ENCODE peak calls at places on chromosomes 1 and 21, in six cellular contexts. One of them, this sample, is unnamed.

GRCh38 chr1:175481126-175482071 is 262.0 kb downstream of the TNR start:
- DNase-seq in A549: peak; percentile 9
- DNase-seq in CD4-positive, CD25-positive, alpha-beta regulatory T cell: no peak
- DNase-seq in cardiac muscle cell: peak; percentile 54
- DNase-seq in IMR-90: peak; percentile 16
- DNase-seq in transverse colon: no peak
- DNase-seq in this sample: no peak

GRCh38 chr1:177948336-177948972 is 21.4 kb downstream of the SEC16B start:
- DNase-seq in A549: peak; percentile 66
- DNase-seq in CD4-positive, CD25-positive, alpha-beta regulatory T cell: no peak
- DNase-seq in cardiac muscle cell: peak; percentile 83
- DNase-seq in IMR-90: peak; percentile 65
- DNase-seq in transverse colon: peak; percentile 52
- DNase-seq in this sample: no peak

GRCh38 chr1:155892801-155893200 is 18.3 kb downstream of the RIT1 start:
- DNase-seq in A549: peak; percentile 35
- DNase-seq in CD4-positive, CD25-positive, alpha-beta regulatory T cell: no peak
- DNase-seq in cardiac muscle cell: peak; percentile 66
- DNase-seq in IMR-90: peak; percentile 89
- DNase-seq in transverse colon: no peak
- DNase-seq in this sample: no peak

GRCh38 chr1:15418811-15419515 is 9.3 kb downstream of the EFHD2 start:
- DNase-seq in A549: no peak
- DNase-seq in CD4-positive, CD25-positive, alpha-beta regulatory T cell: no peak
- DNase-seq in cardiac muscle cell: peak; percentile 27
- DNase-seq in IMR-90: no peak
- DNase-seq in transverse colon: no peak
- DNase-seq in this sample: no peak

GRCh38 chr1:198333744-198334143 is 176.9 kb downstream of the NEK7 start:
- DNase-seq in A549: no peak
- DNase-seq in CD4-positive, CD25-positive, alpha-beta regulatory T cell: no peak
- DNase-seq in cardiac muscle cell: no peak
- DNase-seq in IMR-90: peak; percentile 67
- DNase-seq in transverse colon: no peak
- DNase-seq in this sample: no peak

GRCh38 chr1:229819091-229819490 is 193.0 kb downstream of the URB2 start:
- DNase-seq in A549: no peak
- DNase-seq in CD4-positive, CD25-positive, alpha-beta regulatory T cell: no peak
- DNase-seq in cardiac muscle cell: no peak
- DNase-seq in IMR-90: no peak
- DNase-seq in transverse colon: no peak
- DNase-seq in this sample: no peak

GRCh38 chr1:149986486-149987296 is 23.8 kb downstream of the OTUD7B start:
- DNase-seq in A549: no peak
- DNase-seq in CD4-positive, CD25-positive, alpha-beta regulatory T cell: no peak
- DNase-seq in cardiac muscle cell: peak; percentile 91
- DNase-seq in IMR-90: peak; percentile 89
- DNase-seq in transverse colon: no peak
- DNase-seq in this sample: no peak

GRCh38 chr1:38994196-38994595 is 3.1 kb downstream of the AKIRIN1 start:
- DNase-seq in A549: no peak
- DNase-seq in CD4-positive, CD25-positive, alpha-beta regulatory T cell: no peak
- DNase-seq in cardiac muscle cell: no peak
- DNase-seq in IMR-90: no peak
- DNase-seq in transverse colon: no peak
- DNase-seq in this sample: no peak

GRCh38 chr1:4713669-4714068 is 59.3 kb downstream of the AJAP1 start:
- DNase-seq in A549: no peak
- DNase-seq in CD4-positive, CD25-positive, alpha-beta regulatory T cell: no peak
- DNase-seq in cardiac muscle cell: no peak
- DNase-seq in IMR-90: no peak
- DNase-seq in transverse colon: no peak
- DNase-seq in this sample: no peak

GRCh38 chr1:94012686-94013330 is 103.6 kb upstream of the GCLM start:
- DNase-seq in A549: no peak
- DNase-seq in CD4-positive, CD25-positive, alpha-beta regulatory T cell: no peak
- DNase-seq in cardiac muscle cell: no peak
- DNase-seq in IMR-90: peak; percentile 36
- DNase-seq in transverse colon: no peak
- DNase-seq in this sample: no peak

GRCh38 chr1:38559180-38559874 is 300.2 kb downstream of the RRAGC start:
- DNase-seq in A549: no peak
- DNase-seq in CD4-positive, CD25-positive, alpha-beta regulatory T cell: peak; percentile 89
- DNase-seq in cardiac muscle cell: peak; percentile 7
- DNase-seq in IMR-90: no peak
- DNase-seq in transverse colon: peak; percentile 67
- DNase-seq in this sample: no peak

GRCh38 chr1:21232044-21232443 is 55.3 kb upstream of the EIF4G3 start:
- DNase-seq in A549: peak; percentile 35
- DNase-seq in CD4-positive, CD25-positive, alpha-beta regulatory T cell: peak; percentile 47
- DNase-seq in cardiac muscle cell: peak; percentile 77
- DNase-seq in IMR-90: peak; percentile 66
- DNase-seq in transverse colon: peak; percentile 40
- DNase-seq in this sample: peak; percentile 66

GRCh38 chr21:35925497-35925896 is 134.8 kb downstream of the SETD4 start:
- DNase-seq in A549: no peak
- DNase-seq in CD4-positive, CD25-positive, alpha-beta regulatory T cell: no peak
- DNase-seq in cardiac muscle cell: peak; percentile 82
- DNase-seq in IMR-90: peak; percentile 18
- DNase-seq in transverse colon: no peak
- DNase-seq in this sample: no peak

GRCh38 chr21:20720623-20721022 is 277.6 kb upstream of the NCAM2 start:
- DNase-seq in A549: no peak
- DNase-seq in CD4-positive, CD25-positive, alpha-beta regulatory T cell: no peak
- DNase-seq in cardiac muscle cell: peak; percentile 16
- DNase-seq in IMR-90: no peak
- DNase-seq in transverse colon: no peak
- DNase-seq in this sample: no peak

GRCh38 chr1:228339059-228339704 is 67.5 kb downstream of the TRIM11 start:
- DNase-seq in A549: no peak
- DNase-seq in CD4-positive, CD25-positive, alpha-beta regulatory T cell: no peak
- DNase-seq in cardiac muscle cell: no peak
- DNase-seq in IMR-90: no peak
- DNase-seq in transverse colon: peak; percentile 3
- DNase-seq in this sample: no peak

GRCh38 chr21:17848228-17848627 is 29.1 kb upstream of the C21orf91 start:
- DNase-seq in A549: no peak
- DNase-seq in CD4-positive, CD25-positive, alpha-beta regulatory T cell: no peak
- DNase-seq in cardiac muscle cell: peak; percentile 88
- DNase-seq in IMR-90: peak; percentile 97
- DNase-seq in transverse colon: peak; percentile 35
- DNase-seq in this sample: no peak

GRCh38 chr1:40612345-40612831 is 53.1 kb downstream of the RIMS3 start:
- DNase-seq in A549: peak; percentile 54
- DNase-seq in CD4-positive, CD25-positive, alpha-beta regulatory T cell: peak; percentile 68
- DNase-seq in cardiac muscle cell: peak; percentile 79
- DNase-seq in IMR-90: peak; percentile 52
- DNase-seq in transverse colon: peak; percentile 80
- DNase-seq in this sample: peak; percentile 52

GRCh38 chr1:228989992-228990827 is 254.9 kb downstream of the RHOU start:
- DNase-seq in A549: no peak
- DNase-seq in CD4-positive, CD25-positive, alpha-beta regulatory T cell: no peak
- DNase-seq in cardiac muscle cell: peak; percentile 79
- DNase-seq in IMR-90: no peak
- DNase-seq in transverse colon: peak; percentile 49
- DNase-seq in this sample: no peak

GRCh38 chr1:59139396-59139795 is 157.5 kb upstream of the FGGY start:
- DNase-seq in A549: peak; percentile 42
- DNase-seq in CD4-positive, CD25-positive, alpha-beta regulatory T cell: no peak
- DNase-seq in cardiac muscle cell: no peak
- DNase-seq in IMR-90: no peak
- DNase-seq in transverse colon: no peak
- DNase-seq in this sample: no peak

GRCh38 chr1:156486421-156487344 is 13.9 kb downstream of the MEF2D start:
- DNase-seq in A549: no peak
- DNase-seq in CD4-positive, CD25-positive, alpha-beta regulatory T cell: no peak
- DNase-seq in cardiac muscle cell: no peak
- DNase-seq in IMR-90: no peak
- DNase-seq in transverse colon: no peak
- DNase-seq in this sample: no peak

GRCh38 chr21:19420607-19421006 is 1017.0 kb upstream of the TMPRSS15 start:
- DNase-seq in A549: no peak
- DNase-seq in CD4-positive, CD25-positive, alpha-beta regulatory T cell: no peak
- DNase-seq in cardiac muscle cell: no peak
- DNase-seq in IMR-90: no peak
- DNase-seq in transverse colon: no peak
- DNase-seq in this sample: no peak

GRCh38 chr1:147892731-147893214 is 9.8 kb upstream of the GJA8 start:
- DNase-seq in A549: peak; percentile 52
- DNase-seq in CD4-positive, CD25-positive, alpha-beta regulatory T cell: peak; percentile 43
- DNase-seq in cardiac muscle cell: peak; percentile 76
- DNase-seq in IMR-90: peak; percentile 64
- DNase-seq in transverse colon: no peak
- DNase-seq in this sample: no peak

GRCh38 chr1:79386730-79387129 is 380.2 kb upstream of the ADGRL4 start:
- DNase-seq in A549: no peak
- DNase-seq in CD4-positive, CD25-positive, alpha-beta regulatory T cell: no peak
- DNase-seq in cardiac muscle cell: no peak
- DNase-seq in IMR-90: no peak
- DNase-seq in transverse colon: no peak
- DNase-seq in this sample: no peak
- H3K9me3 ChIP-seq in A549: no peaks in the 10 kb centered on the region
- H3K9me3 ChIP-seq in CD4-positive, CD25-positive, alpha-beta regulatory T cell: no peaks in the 10 kb centered on the region
- H3K9me3 ChIP-seq in cardiac muscle cell: no peaks in the 10 kb centered on the region
- H3K9me3 ChIP-seq in IMR-90: no peaks in the 10 kb centered on the region
- H3K9me3 ChIP-seq in transverse colon: no peaks in the 10 kb centered on the region
- H3K9me3 ChIP-seq in this sample: no peaks in the 10 kb centered on the region

GRCh38 chr1:115670476-115671175 is 28.9 kb downstream of the VANGL1 start:
- DNase-seq in A549: no peak
- DNase-seq in CD4-positive, CD25-positive, alpha-beta regulatory T cell: no peak
- DNase-seq in cardiac muscle cell: no peak
- DNase-seq in IMR-90: peak; percentile 45
- DNase-seq in transverse colon: no peak
- DNase-seq in this sample: no peak

GRCh38 chr1:115671176-115672062 is 29.6 kb downstream of the VANGL1 start:
- DNase-seq in A549: peak; percentile 20
- DNase-seq in CD4-positive, CD25-positive, alpha-beta regulatory T cell: no peak
- DNase-seq in cardiac muscle cell: no peak
- DNase-seq in IMR-90: peak; percentile 69
- DNase-seq in transverse colon: peak; percentile 58
- DNase-seq in this sample: peak; percentile 61

GRCh38 chr1:115669002-115669673 is 27.4 kb downstream of the VANGL1 start:
- DNase-seq in A549: no peak
- DNase-seq in CD4-positive, CD25-positive, alpha-beta regulatory T cell: no peak
- DNase-seq in cardiac muscle cell: peak; percentile 44
- DNase-seq in IMR-90: peak; percentile 91
- DNase-seq in transverse colon: no peak
- DNase-seq in this sample: no peak

GRCh38 chr1:115668579-115668978 is 26.8 kb downstream of the VANGL1 start:
- DNase-seq in A549: no peak
- DNase-seq in CD4-positive, CD25-positive, alpha-beta regulatory T cell: no peak
- DNase-seq in cardiac muscle cell: no peak
- DNase-seq in IMR-90: peak; percentile 57
- DNase-seq in transverse colon: no peak
- DNase-seq in this sample: no peak

GRCh38 chr1:115669886-115670285 is 28.1 kb downstream of the VANGL1 start:
- DNase-seq in A549: no peak
- DNase-seq in CD4-positive, CD25-positive, alpha-beta regulatory T cell: no peak
- DNase-seq in cardiac muscle cell: no peak
- DNase-seq in IMR-90: peak; percentile 43
- DNase-seq in transverse colon: no peak
- DNase-seq in this sample: no peak
- H3K27ac ChIP-seq in A549: peak overlapping the region; percentile 33
- H3K27ac ChIP-seq in CD4-positive, CD25-positive, alpha-beta regulatory T cell: no peak overlapping the region
- H3K27ac ChIP-seq in cardiac muscle cell: no peak overlapping the region
- H3K27ac ChIP-seq in IMR-90: no peak overlapping the region
- H3K27ac ChIP-seq in transverse colon: peak overlapping the region; percentile 73
- H3K27ac ChIP-seq in this sample: no peak overlapping the region

GRCh38 chr1:37036667-37037053 is 2.3 kb upstream of the GRIK3 start:
- DNase-seq in A549: no peak
- DNase-seq in CD4-positive, CD25-positive, alpha-beta regulatory T cell: no peak
- DNase-seq in cardiac muscle cell: no peak
- DNase-seq in IMR-90: no peak
- DNase-seq in transverse colon: no peak
- DNase-seq in this sample: no peak
- H3K4me3 ChIP-seq in A549: no peak overlapping the region
- H3K4me3 ChIP-seq in CD4-positive, CD25-positive, alpha-beta regulatory T cell: no peak overlapping the region
- H3K4me3 ChIP-seq in cardiac muscle cell: no peak overlapping the region
- H3K4me3 ChIP-seq in IMR-90: no peak overlapping the region
- H3K4me3 ChIP-seq in transverse colon: no peak overlapping the region
- H3K4me3 ChIP-seq in this sample: no peak overlapping the region

GRCh38 chr21:44496196-44496899 is 41.0 kb downstream of the LRRC3 start:
- DNase-seq in A549: no peak
- DNase-seq in CD4-positive, CD25-positive, alpha-beta regulatory T cell: no peak
- DNase-seq in cardiac muscle cell: no peak
- DNase-seq in IMR-90: no peak
- DNase-seq in transverse colon: no peak
- DNase-seq in this sample: no peak

GRCh38 chr21:44496900-44497550 is 41.7 kb downstream of the LRRC3 start:
- DNase-seq in A549: no peak
- DNase-seq in CD4-positive, CD25-positive, alpha-beta regulatory T cell: no peak
- DNase-seq in cardiac muscle cell: no peak
- DNase-seq in IMR-90: no peak
- DNase-seq in transverse colon: no peak
- DNase-seq in this sample: no peak

GRCh38 chr21:44494418-44494817 is 39.1 kb downstream of the LRRC3 start:
- DNase-seq in A549: no peak
- DNase-seq in CD4-positive, CD25-positive, alpha-beta regulatory T cell: no peak
- DNase-seq in cardiac muscle cell: no peak
- DNase-seq in IMR-90: no peak
- DNase-seq in transverse colon: no peak
- DNase-seq in this sample: no peak

GRCh38 chr21:44495641-44496040 is 40.3 kb downstream of the LRRC3 start:
- DNase-seq in A549: no peak
- DNase-seq in CD4-positive, CD25-positive, alpha-beta regulatory T cell: no peak
- DNase-seq in cardiac muscle cell: no peak
- DNase-seq in IMR-90: no peak
- DNase-seq in transverse colon: no peak
- DNase-seq in this sample: no peak

DNA sequence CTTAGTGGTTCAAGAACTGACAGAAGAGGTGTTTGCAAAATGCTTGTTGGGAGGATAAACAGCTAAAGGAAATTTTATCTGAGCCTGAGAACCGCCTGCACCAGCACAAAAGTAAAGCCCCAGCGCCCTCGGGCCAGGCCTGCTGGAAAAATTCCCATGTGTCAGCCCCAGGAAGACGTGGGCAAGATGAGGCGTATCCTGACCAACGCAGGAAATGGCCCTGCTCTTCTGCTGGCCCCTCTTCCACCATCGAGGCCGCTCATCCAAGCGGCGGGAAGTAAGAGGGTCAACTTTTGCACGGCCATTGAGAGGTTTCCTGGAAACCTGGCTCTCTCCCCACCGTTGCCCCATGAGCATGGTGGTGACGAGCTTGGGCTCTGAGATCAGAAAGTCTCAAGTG is 39.6 kb downstream of the LRRC3 start:
- DNase-seq in A549: no peak
- DNase-seq in CD4-positive, CD25-positive, alpha-beta regulatory T cell: no peak
- DNase-seq in cardiac muscle cell: no peak
- DNase-seq in IMR-90: no peak
- DNase-seq in transverse colon: no peak
- DNase-seq in this sample: no peak
- H3K9me3 ChIP-seq in A549: peaks cover 7% of the 10 kb centered on the region
- H3K9me3 ChIP-seq in CD4-positive, CD25-positive, alpha-beta regulatory T cell: peaks cover 9% of the 10 kb centered on the region
- H3K9me3 ChIP-seq in cardiac muscle cell: no peaks in the 10 kb centered on the region
- H3K9me3 ChIP-seq in IMR-90: peaks cover 24% of the 10 kb centered on the region
- H3K9me3 ChIP-seq in transverse colon: peaks cover 5% of the 10 kb centered on the region
- H3K9me3 ChIP-seq in this sample: no peaks in the 10 kb centered on the region

This sample was measured in Peyer's patch.